ENCODE peak calls at places on chromosomes 2 and 18, in four cellular contexts. A, Y, X and U are unnamed samples.
A peak's percentile ranks its signal among the peaks of the same experiment; 100 is the strongest.

GRCh38 chr2:159946326-159946992 is 116.0 kb downstream of the PLA2R1 start:
- DNase-seq in Y (no peak), X (no peak), A (peak; percentile 66), U (peak; percentile 61)

GRCh38 chr2:240226672-240227537 is 86.4 kb upstream of the OTOS start:
- DNase-seq in X (no peak), Y (no peak), A (no peak), U (no peak)

GRCh38 chr2:168245074-168245825 is 2.1 kb downstream of the STK39 start:
- DNase-seq in A (no peak), Y (no peak), X (no peak), U (no peak)

GRCh38 chr2:162256621-162257020 is 13.4 kb upstream of the FAP start:
- DNase-seq in X (no peak), Y (no peak), A (peak; percentile 40), U (no peak)

GRCh38 chr2:36615214-36615613 is 17.2 kb upstream of the FEZ2 start:
- DNase-seq in X (no peak), Y (no peak), A (peak; percentile 20), U (no peak)

GRCh38 chr18:35407871-35408481 is 30.8 kb upstream of the ZNF396 start:
- DNase-seq in A (peak; percentile 80), X (peak; percentile 14), Y (no peak), U (peak; percentile 76)

GRCh38 chr2:86000131-86000937 is 105.4 kb downstream of the POLR1A start:
- DNase-seq in Y (no peak), X (no peak), A (no peak), U (no peak)

GRCh38 chr2:226995625-226996041 is 159.8 kb downstream of the RHBDD1 start:
- DNase-seq in A (peak; percentile 97), X (no peak), Y (no peak), U (peak; percentile 79)

GRCh38 chr18:63319383-63320040 is at the start of gene BCL2:
- DNase-seq in A (peak; percentile 57), X (no peak), Y (no peak), U (no peak)

GRCh38 chr18:49089049-49089448 is 138.3 kb upstream of the SMAD7 start:
- DNase-seq in A (no peak), X (no peak), Y (no peak), U (no peak)

GRCh38 chr2:158011055-158011771 is 90.5 kb upstream of the UPP2 start:
- DNase-seq in X (no peak), A (no peak), Y (no peak), U (no peak)

GRCh38 chr2:119049968-119050657 is 108.1 kb downstream of the MARCO start:
- DNase-seq in X (no peak), A (no peak), Y (no peak), U (no peak)

GRCh38 chr2:45128580-45128997 is 119.3 kb upstream of the SIX2 start:
- DNase-seq in Y (no peak), A (peak; percentile 92), X (no peak), U (peak; percentile 80)

GRCh38 chr2:190343500-190344274 is at the start of gene INPP1:
- DNase-seq in X (peak; percentile 47), Y (peak; percentile 5), A (peak; percentile 49), U (no peak)

GRCh38 chr2:207883002-207883780 is 113.5 kb upstream of the FZD5 start:
- DNase-seq in A (no peak), X (no peak), Y (no peak), U (no peak)

DNA sequence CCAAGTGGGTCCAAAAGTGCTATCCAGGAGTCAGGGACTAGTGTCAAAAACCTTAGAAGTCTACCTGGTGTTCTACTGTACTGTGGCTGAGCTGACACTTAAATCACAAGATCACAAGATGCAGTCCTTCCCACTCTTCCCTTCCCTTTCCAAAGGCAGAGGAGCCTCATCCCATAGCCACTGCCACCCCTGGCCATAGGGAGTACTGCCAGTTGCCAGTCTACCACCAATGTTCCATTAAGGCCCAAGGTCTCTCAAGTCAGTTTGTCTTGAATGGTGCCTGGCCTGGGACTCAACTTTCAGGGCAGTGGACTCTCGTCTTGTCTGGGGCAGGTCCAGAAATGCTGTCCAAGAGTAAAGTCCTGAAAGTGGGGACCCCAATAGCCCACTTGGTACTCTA is 585.6 kb downstream of the NUP35 start:
- DNase-seq in A (no peak), X (no peak), Y (no peak), U (no peak)
- TF ChIP-seq CTCF in A (no peak), X (no peak), Y (no peak), U (no peak)

GRCh38 chr2:26175716-26176615 is 3.1 kb downstream of the GAREM2 start:
- DNase-seq in X (no peak), Y (no peak), A (no peak), U (no peak)

GRCh38 chr2:26172866-26173595 is at the start of gene GAREM2:
- DNase-seq in X (no peak), A (no peak), Y (no peak), U (no peak)

GRCh38 chr2:26173596-26174482 is 951 bp downstream of the GAREM2 start:
- DNase-seq in A (no peak), Y (no peak), X (no peak), U (no peak)

GRCh38 chr2:26175191-26175715 is 2.4 kb downstream of the GAREM2 start:
- DNase-seq in Y (no peak), A (no peak), X (no peak), U (no peak)

GRCh38 chr2:26174691-26175181 is 1.8 kb downstream of the GAREM2 start:
- DNase-seq in A (no peak), Y (no peak), X (no peak), U (no peak)
- H3K4me3 ChIP-seq in A (no peak overlapping the region), Y (no peak overlapping the region), X (no peak overlapping the region), U (no peak overlapping the region)

GRCh38 chr2:205686231-205687017 is 4.1 kb downstream of the NRP2 start:
- DNase-seq in A (no peak), X (no peak), Y (no peak), U (no peak)
- TF ChIP-seq CTCF in A (peak; percentile 30), X (no peak), Y (no peak), U (peak; percentile 57)

GRCh38 chr2:196169521-196169920 is 1.9 kb downstream of the STK17B start:
- DNase-seq in A (peak; percentile 47), Y (no peak), X (no peak), U (no peak)
- H3K4me3 ChIP-seq in A (peak overlapping the region; percentile 90), Y (peak overlapping the region; percentile 82), X (peak overlapping the region; percentile 95), U (peak overlapping the region; percentile 85)

GRCh38 chr2:209577376-209578357 is 153.8 kb downstream of the MAP2 start:
- DNase-seq in Y (no peak), A (peak; percentile 28), X (no peak), U (no peak)
- TF ChIP-seq CTCF in Y (no peak), A (peak; percentile 8), X (peak; percentile 47), U (no peak)

DNA sequence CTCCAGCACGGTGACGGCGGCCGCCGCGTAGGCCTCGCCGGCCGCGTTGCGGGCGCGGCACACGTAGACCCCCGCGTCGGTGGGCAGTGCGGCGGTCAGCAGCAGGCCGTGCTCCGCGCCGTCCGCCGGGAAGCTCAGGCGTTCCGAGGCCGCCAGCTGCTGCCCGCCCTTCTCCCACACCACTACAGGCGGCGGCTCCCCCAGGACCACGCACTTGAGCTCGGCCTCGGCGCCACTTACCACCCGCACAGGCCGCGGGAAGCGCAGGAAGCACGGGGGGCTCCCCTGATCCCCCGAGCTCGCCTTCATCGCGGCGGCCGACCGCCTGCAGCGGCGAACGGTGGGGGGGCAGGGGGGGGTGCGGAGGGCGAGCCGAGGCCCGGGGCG is 422 bp downstream of the OBSL1 start:
- DNase-seq in X (no peak), Y (no peak), A (peak; percentile 22), U (no peak)
- H3K4me3 ChIP-seq in X (peak overlapping the region; percentile 89), Y (peak overlapping the region; percentile 27), A (peak overlapping the region; percentile 57), U (peak overlapping the region; percentile 58)

DNA sequence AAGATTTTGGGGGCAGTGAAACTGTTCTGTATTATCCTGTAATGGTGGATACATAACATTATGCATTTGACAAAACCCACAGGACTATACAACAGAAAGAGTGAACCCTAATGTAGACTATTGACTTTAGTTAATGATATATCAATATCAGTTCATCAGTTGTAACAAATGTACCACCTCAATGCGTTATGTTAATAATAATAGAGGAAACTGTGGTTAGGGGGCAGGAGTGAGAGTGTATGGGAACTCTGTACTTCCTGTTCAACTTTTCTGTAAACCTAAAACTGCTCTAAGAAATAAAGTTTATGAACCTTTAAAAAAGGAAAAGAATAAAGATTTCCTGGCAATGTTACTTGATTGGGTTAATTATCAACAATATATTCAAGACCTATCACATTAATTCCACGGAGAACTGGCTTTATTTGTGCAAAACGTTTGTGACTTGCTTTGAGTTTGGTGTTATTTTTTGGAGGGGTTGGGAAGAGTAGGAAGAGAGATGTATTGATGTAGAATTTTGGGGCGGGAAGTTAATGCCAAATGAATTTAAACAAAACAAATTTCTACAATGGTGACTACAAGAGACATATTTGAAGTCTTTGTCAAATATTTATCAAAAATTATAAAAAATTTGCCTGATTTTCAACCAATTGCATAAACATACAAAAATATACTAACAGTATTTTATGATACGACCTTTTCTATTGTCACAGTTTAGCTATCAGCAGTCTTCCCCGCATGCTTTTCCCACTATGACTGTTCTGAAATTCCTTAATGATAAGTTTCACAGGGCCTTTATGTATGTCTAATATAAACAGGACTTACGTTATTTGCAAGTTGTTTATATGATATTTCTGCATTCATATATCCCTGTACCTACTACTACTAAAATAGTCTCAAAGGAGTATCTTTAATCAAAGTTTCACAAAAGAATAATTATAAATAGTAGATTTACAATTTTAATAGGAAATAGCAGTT is 2.1 kb upstream of the RTN4 start:
- DNase-seq in X (no peak), Y (no peak), A (no peak), U (no peak)
- TF ChIP-seq CTCF in X (no peak), Y (no peak), A (no peak), U (no peak)

GRCh38 chr2:233084488-233084887 is 24.3 kb downstream of the INPP5D start:
- DNase-seq in Y (no peak), A (no peak), X (no peak), U (no peak)
- H3K4me3 ChIP-seq in Y (peak overlapping the region; percentile 13), A (no peak overlapping the region), X (no peak overlapping the region), U (no peak overlapping the region)

DNA sequence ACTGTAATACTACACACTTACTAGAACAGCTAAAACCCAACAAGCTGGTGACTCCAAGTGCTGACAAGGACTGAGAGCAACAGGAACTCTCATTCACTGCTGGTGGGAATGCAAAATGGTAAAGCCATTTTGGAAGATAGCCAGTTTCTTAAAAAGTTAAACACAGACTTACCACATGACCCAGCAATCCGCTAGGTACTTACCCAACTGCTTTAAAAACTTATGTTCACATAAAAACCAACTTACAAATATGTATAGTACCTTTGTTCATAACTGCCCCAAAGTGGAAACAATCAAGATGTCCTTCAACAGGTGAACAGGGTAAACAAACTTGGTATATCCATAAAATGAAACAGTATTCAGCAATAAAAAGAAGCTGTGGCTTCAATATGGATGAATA is 153.1 kb upstream of the ZFP36L2 start:
- DNase-seq in Y (no peak), X (no peak), A (no peak), U (no peak)
- TF ChIP-seq CTCF in Y (no peak), X (no peak), A (no peak), U (no peak)